ENCODE peak calls at places on chromosome 12, in five cellular contexts. W is H9, E is mesendoderm, P is neuronal stem cell, X is IMR-90. J is an unnamed sample.

GRCh38 chr12:106673151-106673550 is 90.3 kb downstream of the RFX4 start:
- DNase-seq in X (no peak), P (no peak), W (no peak), E (no peak), J (no peak)

GRCh38 chr12:108253540-108253939 is 85.6 kb downstream of the CMKLR1 start:
- DNase-seq in W (peak), E (peak), X (no peak), P (no peak), J (no peak)

GRCh38 chr12:108604208-108604941 is 6.5 kb upstream of the TMEM119 start:
- DNase-seq in P (no peak), W (no peak), X (no peak), E (no peak), J (no peak)

GRCh38 chr12:82800185-82800584 is 113.5 kb downstream of the TMTC2 start:
- DNase-seq in P (no peak), X (no peak), W (no peak), E (no peak), J (peak)

GRCh38 chr12:104456950-104457745 is 400 bp downstream of the CHST11 start:
- DNase-seq in X (peak), W (peak), P (peak), E (peak), J (peak)

GRCh38 chr12:98110516-98110915 is 404.9 kb upstream of the TMPO start:
- DNase-seq in X (no peak), P (no peak), E (no peak), W (no peak), J (no peak)

GRCh38 chr12:50344775-50345174 is 51.6 kb downstream of the FAM186A start:
- DNase-seq in P (no peak), W (no peak), E (no peak), X (no peak), J (no peak)

GRCh38 chr12:66603458-66603857 is 75.4 kb downstream of the GRIP1 start:
- DNase-seq in P (no peak), E (no peak), X (no peak), W (no peak), J (no peak)

GRCh38 chr12:86389949-86390348 is 133.8 kb upstream of the MGAT4C start:
- DNase-seq in W (no peak), X (peak), E (no peak), P (no peak), J (no peak)

GRCh38 chr12:76446090-76446489 is 97.9 kb upstream of the BBS10 start:
- DNase-seq in X (no peak), E (no peak), P (no peak), W (no peak), J (no peak)

GRCh38 chr12:41188058-41188840 is at the start of gene PDZRN4:
- DNase-seq in W (peak), E (peak), P (peak), X (no peak), J (no peak)

GRCh38 chr12:50265770-50266524 is 17.4 kb downstream of the LIMA1 start:
- DNase-seq in E (no peak), X (no peak), P (no peak), W (no peak), J (no peak)

GRCh38 chr12:61956545-61956944 is 303.7 kb upstream of the USP15 start:
- DNase-seq in W (no peak), P (no peak), E (no peak), X (no peak), J (no peak)

GRCh38 chr12:115597157-115597712 is 680.3 kb downstream of the MED13L start:
- DNase-seq in X (peak), E (peak), P (no peak), W (no peak), J (peak)

GRCh38 chr12:75135021-75135420 is 74.6 kb downstream of the KCNC2 start:
- DNase-seq in W (no peak), E (no peak), P (no peak), X (no peak), J (no peak)

GRCh38 chr12:123050331-123050809 is 69.9 kb downstream of the ARL6IP4 start:
- DNase-seq in E (no peak), X (peak), P (no peak), W (no peak), J (no peak)

GRCh38 chr12:123047289-123047688 is 66.8 kb downstream of the ARL6IP4 start:
- DNase-seq in P (no peak), W (no peak), X (no peak), E (no peak), J (no peak)

GRCh38 chr12:123050913-123051312 is 70.4 kb downstream of the ARL6IP4 start:
- DNase-seq in X (no peak), P (no peak), E (no peak), W (no peak), J (no peak)

GRCh38 chr12:123046431-123046830 is 66.0 kb downstream of the ARL6IP4 start:
- DNase-seq in P (no peak), E (no peak), X (no peak), W (no peak), J (no peak)

GRCh38 chr12:123049398-123050250 is 69.1 kb downstream of the ARL6IP4 start:
- DNase-seq in P (no peak), W (no peak), X (no peak), E (peak), J (no peak)
- H2AK5ac ChIP-seq in P (peak), W (no peak), X (peak), E (no peak), J (no peak)

DNA sequence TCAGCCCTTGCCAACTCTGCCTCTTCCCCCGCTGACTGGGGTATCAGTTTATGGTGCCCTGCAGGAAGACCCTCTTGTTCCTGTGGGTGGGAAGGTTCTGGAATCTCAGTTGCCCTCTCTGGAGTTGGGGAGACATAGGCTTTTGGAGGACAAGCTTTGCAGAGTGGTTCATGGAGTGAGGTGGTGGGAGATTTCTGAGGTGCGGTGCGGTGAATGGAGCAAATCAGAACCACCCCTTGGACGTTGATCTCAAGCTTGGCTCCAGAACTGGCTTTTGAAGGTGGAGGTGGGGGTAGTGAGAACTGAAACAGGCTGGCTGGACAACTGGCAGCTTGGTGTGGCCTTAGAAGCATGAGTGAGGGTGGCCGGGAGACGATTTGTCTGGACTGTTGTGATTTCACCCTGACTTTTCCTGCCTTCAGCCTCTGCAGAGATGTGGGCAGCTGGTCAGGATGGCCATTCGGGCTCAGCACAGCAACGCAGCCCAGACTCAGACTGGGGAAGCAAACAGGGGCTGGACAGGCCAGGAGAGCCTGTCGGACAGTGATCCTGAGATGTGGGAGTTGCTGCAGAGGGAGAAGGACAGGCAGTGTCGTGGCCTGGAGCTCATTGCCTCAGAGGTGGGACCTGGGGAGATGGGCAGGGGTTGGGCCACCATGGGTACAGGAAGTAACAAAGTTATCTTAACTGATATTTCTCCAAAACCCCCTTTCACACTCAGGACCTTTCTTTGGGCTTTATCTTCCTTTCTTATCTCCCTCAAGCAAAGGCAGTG is 1.1 kb downstream of the SHMT2 start:
- DNase-seq in E (no peak), X (no peak), P (no peak), W (no peak), J (no peak)
- H2AK5ac ChIP-seq in E (peak), X (peak), P (peak), W (no peak), J (peak)

GRCh38 chr12:70686907-70687306 is 49.7 kb upstream of the PTPRB start:
- DNase-seq in X (no peak), E (no peak), P (no peak), W (no peak), J (no peak)
- H2AK5ac ChIP-seq in X (no peak), E (no peak), P (no peak), W (no peak), J (no peak)

GRCh38 chr12:96197503-96198272 is 3.5 kb downstream of the ELK3 start:
- DNase-seq in E (no peak), W (no peak), X (peak), P (no peak), J (peak)
- H2AK5ac ChIP-seq in E (no peak), W (no peak), X (peak), P (no peak), J (no peak)

GRCh38 chr12:24584032-24584675 is 364.7 kb downstream of the BCAT1 start:
- DNase-seq in P (no peak), E (no peak), W (peak), X (no peak), J (no peak)
- H2AK5ac ChIP-seq in P (peak), E (no peak), W (no peak), X (no peak), J (no peak)

GRCh38 chr12:132601171-132601883 is 9.1 kb downstream of the LRCOL1 start:
- DNase-seq in W (no peak), P (no peak), X (no peak), E (no peak), J (peak)

GRCh38 chr12:132603240-132604107 is 6.9 kb downstream of the LRCOL1 start:
- DNase-seq in E (no peak), W (peak), X (no peak), P (no peak), J (no peak)

GRCh38 chr12:132602578-132603239 is 7.7 kb downstream of the LRCOL1 start:
- DNase-seq in X (no peak), E (no peak), W (no peak), P (no peak), J (peak)

GRCh38 chr12:132597333-132598283 is 12.8 kb downstream of the LRCOL1 start:
- DNase-seq in W (no peak), X (peak), P (peak), E (peak), J (no peak)

GRCh38 chr12:132600048-132601032 is 10.0 kb downstream of the LRCOL1 start:
- DNase-seq in X (peak), W (peak), E (peak), P (no peak), J (peak)
- H2AK5ac ChIP-seq in X (peak), W (no peak), E (no peak), P (peak), J (no peak)

J was measured in trophoblast cell.